ENCODE peak calls at places on chromosomes 16 and 17, in nine cellular contexts. O is uterus; W is CD8-positive, alpha-beta memory T cell; U is brain microvascular endothelial cell; V is Panc1; S is thoracic aorta; I is K562; Y is psoas muscle; T is breast epithelium. E is an unnamed sample.

GRCh38 chr17:51585514-51586104 is 325.3 kb downstream of the UTP18 start:
- DNase-seq in I (no peak), Y (no peak), O (no peak), T (no peak), W (no peak), V (no peak), U (no peak), S (no peak), E (peak)

GRCh38 chr17:40318835-40319332 is 9.9 kb downstream of the RARA start:
- DNase-seq in Y (no peak), I (peak), W (peak), T (no peak), S (no peak), V (no peak), U (no peak), O (peak), E (no peak)

GRCh38 chr16:57955572-57955971 is 15.4 kb downstream of the CNGB1 start:
- DNase-seq in S (no peak), V (no peak), U (no peak), T (peak), O (no peak), W (no peak), I (no peak), Y (no peak), E (no peak)

GRCh38 chr17:41917192-41917591 is 1.6 kb downstream of the ACLY start:
- DNase-seq in S (no peak), W (no peak), O (no peak), V (no peak), I (no peak), U (peak), Y (no peak), T (no peak), E (peak)

GRCh38 chr17:7407033-7407432 is 612 bp upstream of the NLGN2 start:
- DNase-seq in T (no peak), S (no peak), W (no peak), U (no peak), I (no peak), Y (no peak), V (no peak), O (no peak), E (no peak)

GRCh38 chr16:23640669-23640958 is 496 bp downstream of the PALB2 start:
- DNase-seq in S (no peak), T (no peak), U (no peak), O (no peak), V (no peak), I (no peak), Y (no peak), W (no peak), E (no peak)

GRCh38 chr16:19240494-19240893 is 45.0 kb upstream of the CLEC19A start:
- DNase-seq in O (no peak), Y (no peak), V (no peak), T (no peak), W (no peak), S (no peak), U (no peak), I (no peak), E (no peak)

GRCh38 chr16:65373095-65373494 is 251.2 kb upstream of the CDH11 start:
- DNase-seq in V (no peak), U (no peak), W (no peak), S (no peak), O (no peak), Y (no peak), T (no peak), I (no peak), E (no peak)

GRCh38 chr16:55056585-55057520 is 126.2 kb downstream of the IRX5 start:
- DNase-seq in I (no peak), V (no peak), Y (no peak), W (no peak), S (no peak), T (no peak), O (no peak), U (no peak), E (peak)

GRCh38 chr16:55499951-55500350 is 8.9 kb upstream of the LPCAT2 start:
- DNase-seq in U (peak), W (no peak), V (no peak), I (peak), O (peak), T (no peak), S (no peak), Y (no peak), E (no peak)

GRCh38 chr17:48055531-48056245 is 7.5 kb downstream of the NFE2L1 start:
- DNase-seq in T (no peak), U (no peak), S (no peak), I (no peak), Y (no peak), W (no peak), V (no peak), O (no peak), E (no peak)

GRCh38 chr16:4892356-4893102 is 44.4 kb downstream of the PPL start:
- DNase-seq in I (peak), V (no peak), U (no peak), S (no peak), T (no peak), Y (no peak), O (peak), W (no peak), E (no peak)

GRCh38 chr16:74901606-74902005 is 83.3 kb downstream of the WDR59 start:
- DNase-seq in W (no peak), Y (no peak), O (no peak), S (no peak), U (no peak), V (no peak), I (no peak), T (no peak), E (no peak)

GRCh38 chr16:54446639-54447038 is 160.1 kb upstream of the IRX3 start:
- DNase-seq in S (peak), I (no peak), U (peak), W (no peak), V (peak), T (no peak), O (no peak), Y (peak), E (no peak)

GRCh38 chr17:56110463-56111138 is 42.7 kb upstream of the ANKFN1 start:
- DNase-seq in U (no peak), Y (no peak), S (no peak), I (no peak), O (no peak), W (no peak), V (no peak), T (peak), E (peak)

GRCh38 chr16:82862057-82862456 is 235.3 kb downstream of the CDH13 start:
- DNase-seq in V (no peak), W (no peak), I (no peak), O (no peak), U (no peak), T (no peak), Y (no peak), S (no peak), E (no peak)

GRCh38 chr16:24677388-24677787 is 52.1 kb upstream of the TNRC6A start:
- DNase-seq in U (no peak), V (no peak), I (no peak), Y (no peak), S (no peak), T (no peak), W (no peak), O (no peak), E (no peak)

GRCh38 chr16:54952195-54952594 is 21.5 kb downstream of the IRX5 start:
- DNase-seq in W (no peak), O (no peak), T (no peak), I (no peak), U (no peak), V (no peak), Y (no peak), S (no peak), E (no peak)

GRCh38 chr17:80474933-80475915 is 1.2 kb downstream of the NPTX1 start:
- DNase-seq in O (no peak), S (no peak), W (no peak), U (no peak), I (no peak), T (no peak), Y (no peak), V (no peak), E (no peak)

GRCh38 chr17:74052993-74053744 is 150.3 kb upstream of the RPL38 start:
- DNase-seq in Y (no peak), U (no peak), O (no peak), I (no peak), W (no peak), T (no peak), V (no peak), S (no peak), E (no peak)

GRCh38 chr16:10663146-10663545 is 31.6 kb downstream of the TEKT5 start:
- DNase-seq in T (no peak), S (no peak), Y (no peak), W (no peak), V (no peak), I (no peak), O (peak), U (no peak), E (no peak)

GRCh38 chr17:66021757-66022156 is 170.2 kb downstream of the CEP112 start:
- DNase-seq in Y (no peak), I (no peak), U (no peak), V (no peak), O (no peak), W (no peak), S (no peak), T (no peak), E (no peak)

GRCh38 chr16:29254676-29255495 is 151.6 kb downstream of the NPIPB11 start:
- DNase-seq in W (no peak), S (no peak), O (no peak), T (no peak), V (no peak), I (no peak), U (no peak), Y (no peak), E (peak)

GRCh38 chr17:82560802-82561428 is 41.4 kb downstream of the FOXK2 start:
- DNase-seq in W (no peak), T (no peak), U (no peak), Y (no peak), O (no peak), V (no peak), I (no peak), S (no peak), E (peak)

GRCh38 chr17:64196626-64197025 is 66.4 kb downstream of the TEX2 start:
- DNase-seq in U (peak), V (no peak), O (no peak), S (no peak), Y (no peak), T (no peak), I (no peak), W (no peak), E (no peak)

GRCh38 chr17:45143767-45144198 is 4.5 kb upstream of the HEXIM1 start:
- DNase-seq in S (peak), V (no peak), W (no peak), T (peak), U (peak), Y (peak), O (peak), I (peak), E (peak)

GRCh38 chr16:86567701-86568571 is 1.3 kb downstream of the FOXC2 start:
- DNase-seq in V (no peak), I (no peak), Y (no peak), S (no peak), U (no peak), W (no peak), O (no peak), T (no peak), E (no peak)

GRCh38 chr16:56625943-56626654 is 518 bp downstream of the MT1E start:
- DNase-seq in Y (peak), U (peak), W (no peak), I (no peak), S (peak), O (peak), T (no peak), V (no peak), E (peak)

GRCh38 chr17:76383645-76384221 is 676 bp upstream of the SPHK1 start:
- DNase-seq in T (no peak), I (peak), Y (peak), W (peak), S (no peak), O (peak), U (peak), V (no peak), E (no peak)

GRCh38 chr17:79981661-79982101 is 54.0 kb downstream of the TBC1D16 start:
- DNase-seq in I (no peak), V (no peak), S (no peak), O (peak), T (peak), W (peak), Y (no peak), U (no peak), E (no peak)

GRCh38 chr17:51703364-51704341 is 443.3 kb downstream of the UTP18 start:
- DNase-seq in V (peak), O (peak), I (no peak), W (no peak), Y (peak), U (peak), T (peak), S (peak), E (no peak)

GRCh38 chr16:61233718-61234117 is 802.5 kb downstream of the CDH8 start:
- DNase-seq in Y (no peak), W (no peak), U (no peak), V (no peak), T (no peak), I (no peak), O (no peak), S (no peak), E (no peak)

GRCh38 chr16:22937169-22937568 is 123.2 kb downstream of the HS3ST2 start:
- DNase-seq in U (no peak), W (no peak), S (no peak), V (no peak), I (no peak), O (no peak), Y (no peak), T (no peak), E (no peak)

GRCh38 chr16:4692460-4693295 is 684 bp upstream of the NUDT16L1 start:
- DNase-seq in O (no peak), V (no peak), I (no peak), T (no peak), U (no peak), S (no peak), Y (peak), W (peak), E (peak)

GRCh38 chr16:56684256-56684925 is 2.1 kb downstream of the MT1X start:
- DNase-seq in I (no peak), Y (peak), O (no peak), V (no peak), W (no peak), U (no peak), S (no peak), T (no peak), E (no peak)

GRCh38 chr17:4499431-4500187 is 928 bp downstream of the SPNS2 start:
- DNase-seq in S (no peak), Y (no peak), I (peak), V (no peak), T (no peak), W (peak), U (no peak), O (no peak), E (peak)

GRCh38 chr16:66472961-66473610 is 46.0 kb downstream of the BEAN1 start:
- DNase-seq in V (no peak), T (no peak), Y (no peak), W (no peak), I (no peak), S (no peak), U (no peak), O (no peak), E (no peak)

GRCh38 chr17:4980644-4981216 is 6.7 kb downstream of the CAMTA2 start:
- DNase-seq in U (peak), S (no peak), W (no peak), O (no peak), V (no peak), T (no peak), I (peak), Y (no peak), E (peak)

GRCh38 chr17:70138309-70138865 is 30.9 kb upstream of the KCNJ2 start:
- DNase-seq in I (no peak), V (no peak), Y (no peak), W (no peak), O (no peak), U (no peak), T (no peak), S (no peak), E (no peak)

GRCh38 chr17:2040942-2041560 is 771 bp upstream of the OVCA2 start:
- DNase-seq in S (no peak), O (no peak), U (no peak), I (no peak), W (no peak), Y (no peak), T (no peak), V (no peak), E (no peak)
- H3K4me3 ChIP-seq in S (peak), O (peak), U (peak), I (peak), W (peak), Y (peak), T (peak), V (peak), E (peak)

GRCh38 chr16:3606441-3606840 is 5.0 kb downstream of the SLX4 start:
- DNase-seq in W (no peak), O (no peak), V (no peak), S (no peak), I (no peak), Y (no peak), U (no peak), T (no peak), E (no peak)

GRCh38 chr16:3609895-3610697 is 1.3 kb downstream of the SLX4 start:
- DNase-seq in U (no peak), Y (no peak), O (no peak), I (no peak), T (no peak), W (no peak), S (no peak), V (no peak), E (peak)

GRCh38 chr16:3608069-3608468 is 3.3 kb downstream of the SLX4 start:
- DNase-seq in T (no peak), W (no peak), U (no peak), O (no peak), Y (no peak), V (no peak), I (no peak), S (no peak), E (no peak)

GRCh38 chr16:3607161-3607560 is 4.2 kb downstream of the SLX4 start:
- DNase-seq in U (no peak), I (no peak), O (no peak), Y (no peak), S (no peak), W (no peak), V (no peak), T (no peak), E (no peak)

DNA sequence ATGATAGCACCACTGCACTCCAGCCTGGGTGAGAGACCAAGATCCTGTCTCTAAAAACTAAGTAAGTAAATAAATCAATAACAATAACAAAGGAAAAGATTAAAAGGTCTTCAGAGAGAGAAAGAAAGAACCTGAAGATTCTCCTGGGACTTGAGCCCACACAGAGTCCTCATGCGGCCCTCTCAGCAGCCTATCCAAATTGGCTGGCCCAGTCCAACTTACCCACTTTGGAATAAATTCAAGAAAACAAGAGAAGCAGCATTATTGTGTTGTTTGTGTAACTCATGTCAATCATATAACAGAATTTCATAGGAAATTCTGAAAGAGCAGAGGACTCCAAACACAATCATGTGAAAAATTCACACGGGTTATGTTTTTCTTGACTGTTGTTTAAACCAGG is 3.8 kb downstream of the SLX4 start:
- DNase-seq in O (no peak), I (no peak), U (no peak), V (no peak), W (no peak), S (no peak), T (no peak), Y (no peak), E (no peak)
- H3K4me3 ChIP-seq in O (no peak), I (no peak), U (no peak), V (no peak), W (no peak), S (no peak), T (no peak), Y (no peak), E (no peak)

DNA sequence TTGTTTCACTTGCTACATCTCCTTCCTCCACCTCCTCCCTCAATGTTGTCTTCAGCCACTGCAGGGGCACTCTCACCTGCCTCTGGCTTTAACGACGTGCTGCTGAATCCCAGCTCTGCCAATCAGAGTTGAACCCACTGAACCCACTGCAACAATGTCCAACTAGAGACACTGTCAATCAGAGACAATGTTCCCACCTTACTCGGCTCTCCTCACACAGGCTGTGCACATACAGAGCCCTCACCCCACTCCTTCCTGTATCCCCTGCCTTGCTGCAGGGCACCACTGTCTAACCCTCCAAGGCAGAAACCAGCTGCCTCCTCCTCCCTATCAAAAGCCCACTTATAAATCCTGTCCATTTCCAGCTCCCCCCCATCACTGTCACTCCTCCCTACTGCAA is 58.7 kb downstream of the ANKRD11 start:
- DNase-seq in U (no peak), V (no peak), W (no peak), Y (no peak), S (no peak), I (no peak), T (no peak), O (no peak), E (no peak)
- H3K4me3 ChIP-seq in U (no peak), V (no peak), W (no peak), Y (no peak), S (no peak), I (no peak), T (no peak), O (no peak), E (no peak)

GRCh38 chr16:35364263-35364662 is 1904.9 kb downstream of the TP53TG3F start:
- DNase-seq in V (no peak), O (no peak), S (no peak), Y (no peak), U (no peak), W (no peak), I (no peak), T (no peak), E (no peak)

GRCh38 chr16:35365675-35366074 is 1906.3 kb downstream of the TP53TG3F start:
- DNase-seq in W (no peak), I (no peak), U (no peak), T (no peak), S (no peak), O (no peak), V (no peak), Y (no peak), E (no peak)

DNA sequence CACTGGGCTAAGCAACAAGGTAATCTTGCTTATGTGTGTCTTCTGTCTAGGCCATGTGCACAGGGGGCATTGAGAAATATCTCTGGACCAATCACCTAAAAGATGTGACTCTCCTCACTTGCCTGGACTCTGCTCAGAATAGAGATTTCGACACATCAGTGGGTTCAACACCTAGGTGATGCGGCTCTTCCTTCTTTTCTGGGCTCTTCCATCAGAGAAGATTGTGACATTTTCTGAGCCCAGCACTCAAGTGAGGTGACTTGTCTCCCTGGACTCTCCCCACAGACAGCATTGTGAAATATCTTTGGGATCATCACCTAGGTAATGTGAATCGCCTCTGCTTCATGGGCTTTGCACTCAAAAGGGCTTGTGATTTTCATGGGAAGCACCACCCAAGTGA is 1904.1 kb downstream of the TP53TG3F start:
- DNase-seq in I (no peak), S (no peak), V (no peak), U (no peak), Y (no peak), O (no peak), W (no peak), T (no peak), E (no peak)
- H3K4me3 ChIP-seq in I (no peak), S (no peak), V (no peak), U (no peak), Y (no peak), O (no peak), W (no peak), T (no peak), E (no peak)

GRCh38 chr16:2963074-2963610 is 933 bp upstream of the KREMEN2 start:
- DNase-seq in V (no peak), W (peak), I (peak), S (no peak), O (no peak), T (no peak), U (no peak), Y (no peak), E (no peak)

GRCh38 chr16:2959206-2959605 is 4.9 kb upstream of the KREMEN2 start:
- DNase-seq in V (no peak), I (no peak), W (no peak), T (no peak), S (no peak), O (no peak), U (no peak), Y (peak), E (no peak)

GRCh38 chr16:2963611-2964415 is at the start of gene KREMEN2:
- DNase-seq in W (peak), U (no peak), I (peak), T (no peak), S (no peak), Y (peak), O (no peak), V (no peak), E (no peak)

GRCh38 chr16:2962334-2963073 is 1.6 kb upstream of the KREMEN2 start:
- DNase-seq in I (no peak), S (no peak), W (peak), T (no peak), U (no peak), O (no peak), Y (peak), V (no peak), E (no peak)

GRCh38 chr16:2960183-2961010 is 3.7 kb upstream of the KREMEN2 start:
- DNase-seq in V (no peak), W (no peak), O (no peak), S (no peak), I (no peak), T (no peak), U (no peak), Y (peak), E (no peak)
- H3K4me3 ChIP-seq in V (no peak), W (no peak), O (no peak), S (no peak), I (no peak), T (no peak), U (no peak), Y (no peak), E (no peak)

E was measured in small intestine.